ENCODE peak calls at places on chromosomes 16 and 17, in eight cellular contexts. One of them, this sample, is unnamed.
A peak's percentile ranks its signal among the peaks of the same experiment; 100 is the strongest.

GRCh38 chr16:57112403-57113041 is 20.1 kb downstream of the CPNE2 start:
- DNase-seq in SW480: no peak
- DNase-seq in H7: no peak
- DNase-seq in progenitor cell of endocrine pancreas: no peak
- DNase-seq in kidney tubule cell: no peak
- DNase-seq in activated B cell treated with CpG ODN at 0.5 μM for 24 hours: no peak
- DNase-seq in NCI-H1417: no peak
- DNase-seq in IMR-90: no peak
- DNase-seq in this sample: no peak

GRCh38 chr16:22161999-22162657 is at the start of gene SDR42E2:
- DNase-seq in SW480: peak; percentile 35
- DNase-seq in H7: peak; percentile 99
- DNase-seq in progenitor cell of endocrine pancreas: peak; percentile 38
- DNase-seq in kidney tubule cell: no peak
- DNase-seq in activated B cell treated with CpG ODN at 0.5 μM for 24 hours: no peak
- DNase-seq in NCI-H1417: peak; percentile 42
- DNase-seq in IMR-90: no peak
- DNase-seq in this sample: peak; percentile 22

GRCh38 chr16:85148959-85149358 is 36.7 kb upstream of the CIBAR2 start:
- DNase-seq in SW480: no peak
- DNase-seq in H7: no peak
- DNase-seq in progenitor cell of endocrine pancreas: no peak
- DNase-seq in kidney tubule cell: peak; percentile 28
- DNase-seq in activated B cell treated with CpG ODN at 0.5 μM for 24 hours: no peak
- DNase-seq in NCI-H1417: peak; percentile 33
- DNase-seq in IMR-90: no peak
- DNase-seq in this sample: no peak

GRCh38 chr17:39105705-39106104 is 45.7 kb downstream of the PLXDC1 start:
- DNase-seq in SW480: no peak
- DNase-seq in H7: peak; percentile 61
- DNase-seq in progenitor cell of endocrine pancreas: no peak
- DNase-seq in kidney tubule cell: no peak
- DNase-seq in activated B cell treated with CpG ODN at 0.5 μM for 24 hours: no peak
- DNase-seq in NCI-H1417: no peak
- DNase-seq in IMR-90: no peak
- DNase-seq in this sample: no peak

GRCh38 chr16:31351246-31351936 is 3.6 kb upstream of the ITGAX start:
- DNase-seq in SW480: no peak
- DNase-seq in H7: no peak
- DNase-seq in progenitor cell of endocrine pancreas: no peak
- DNase-seq in kidney tubule cell: no peak
- DNase-seq in activated B cell treated with CpG ODN at 0.5 μM for 24 hours: no peak
- DNase-seq in NCI-H1417: no peak
- DNase-seq in IMR-90: no peak
- DNase-seq in this sample: no peak

GRCh38 chr17:2214887-2215615 is 88.5 kb downstream of the SMG6 start:
- DNase-seq in SW480: no peak
- DNase-seq in H7: no peak
- DNase-seq in progenitor cell of endocrine pancreas: no peak
- DNase-seq in kidney tubule cell: no peak
- DNase-seq in activated B cell treated with CpG ODN at 0.5 μM for 24 hours: no peak
- DNase-seq in NCI-H1417: no peak
- DNase-seq in IMR-90: peak; percentile 88
- DNase-seq in this sample: no peak

GRCh38 chr17:70976447-70976846 is 807.1 kb downstream of the KCNJ2 start:
- DNase-seq in SW480: no peak
- DNase-seq in H7: no peak
- DNase-seq in progenitor cell of endocrine pancreas: no peak
- DNase-seq in kidney tubule cell: no peak
- DNase-seq in activated B cell treated with CpG ODN at 0.5 μM for 24 hours: no peak
- DNase-seq in NCI-H1417: no peak
- DNase-seq in IMR-90: no peak
- DNase-seq in this sample: no peak

GRCh38 chr17:33531311-33531710 is 238.2 kb upstream of the ASIC2 start:
- DNase-seq in SW480: no peak
- DNase-seq in H7: no peak
- DNase-seq in progenitor cell of endocrine pancreas: no peak
- DNase-seq in kidney tubule cell: no peak
- DNase-seq in activated B cell treated with CpG ODN at 0.5 μM for 24 hours: no peak
- DNase-seq in NCI-H1417: no peak
- DNase-seq in IMR-90: no peak
- DNase-seq in this sample: no peak

GRCh38 chr17:65918450-65918849 is 273.5 kb downstream of the CEP112 start:
- DNase-seq in SW480: no peak
- DNase-seq in H7: no peak
- DNase-seq in progenitor cell of endocrine pancreas: no peak
- DNase-seq in kidney tubule cell: no peak
- DNase-seq in activated B cell treated with CpG ODN at 0.5 μM for 24 hours: no peak
- DNase-seq in NCI-H1417: no peak
- DNase-seq in IMR-90: no peak
- DNase-seq in this sample: no peak

GRCh38 chr17:72732893-72733618 is 359.4 kb downstream of the SLC39A11 start:
- DNase-seq in SW480: no peak
- DNase-seq in H7: no peak
- DNase-seq in progenitor cell of endocrine pancreas: no peak
- DNase-seq in kidney tubule cell: no peak
- DNase-seq in activated B cell treated with CpG ODN at 0.5 μM for 24 hours: no peak
- DNase-seq in NCI-H1417: no peak
- DNase-seq in IMR-90: no peak
- DNase-seq in this sample: no peak

GRCh38 chr16:22267764-22268163 is 29.4 kb upstream of the POLR3E start:
- DNase-seq in SW480: no peak
- DNase-seq in H7: no peak
- DNase-seq in progenitor cell of endocrine pancreas: no peak
- DNase-seq in kidney tubule cell: no peak
- DNase-seq in activated B cell treated with CpG ODN at 0.5 μM for 24 hours: no peak
- DNase-seq in NCI-H1417: no peak
- DNase-seq in IMR-90: no peak
- DNase-seq in this sample: peak; percentile 46

GRCh38 chr17:17021194-17021863 is 20.9 kb upstream of the MPRIP start:
- DNase-seq in SW480: peak; percentile 89
- DNase-seq in H7: peak; percentile 82
- DNase-seq in progenitor cell of endocrine pancreas: no peak
- DNase-seq in kidney tubule cell: no peak
- DNase-seq in activated B cell treated with CpG ODN at 0.5 μM for 24 hours: no peak
- DNase-seq in NCI-H1417: no peak
- DNase-seq in IMR-90: no peak
- DNase-seq in this sample: no peak

GRCh38 chr17:42675348-42675983 is 1.3 kb downstream of the PLEKHH3 start:
- DNase-seq in SW480: no peak
- DNase-seq in H7: peak; percentile 83
- DNase-seq in progenitor cell of endocrine pancreas: no peak
- DNase-seq in kidney tubule cell: no peak
- DNase-seq in activated B cell treated with CpG ODN at 0.5 μM for 24 hours: no peak
- DNase-seq in NCI-H1417: peak; percentile 91
- DNase-seq in IMR-90: no peak
- DNase-seq in this sample: no peak

GRCh38 chr17:17401271-17401781 is 75.5 kb upstream of the MED9 start:
- DNase-seq in SW480: no peak
- DNase-seq in H7: peak; percentile 89
- DNase-seq in progenitor cell of endocrine pancreas: no peak
- DNase-seq in kidney tubule cell: peak; percentile 71
- DNase-seq in activated B cell treated with CpG ODN at 0.5 μM for 24 hours: no peak
- DNase-seq in NCI-H1417: no peak
- DNase-seq in IMR-90: no peak
- DNase-seq in this sample: no peak

GRCh38 chr16:68356249-68356918 is 45.6 kb downstream of the PRMT7 start:
- DNase-seq in SW480: no peak
- DNase-seq in H7: peak; percentile 53
- DNase-seq in progenitor cell of endocrine pancreas: no peak
- DNase-seq in kidney tubule cell: no peak
- DNase-seq in activated B cell treated with CpG ODN at 0.5 μM for 24 hours: no peak
- DNase-seq in NCI-H1417: no peak
- DNase-seq in IMR-90: no peak
- DNase-seq in this sample: no peak

GRCh38 chr17:74987909-74988711 is 678 bp downstream of the CDR2L start:
- DNase-seq in SW480: peak; percentile 54
- DNase-seq in H7: peak; percentile 91
- DNase-seq in progenitor cell of endocrine pancreas: peak; percentile 58
- DNase-seq in kidney tubule cell: peak; percentile 69
- DNase-seq in activated B cell treated with CpG ODN at 0.5 μM for 24 hours: no peak
- DNase-seq in NCI-H1417: peak; percentile 59
- DNase-seq in IMR-90: peak; percentile 76
- DNase-seq in this sample: peak; percentile 78

GRCh38 chr17:52442350-52442749 is 283.8 kb upstream of the CA10 start:
- DNase-seq in SW480: no peak
- DNase-seq in H7: no peak
- DNase-seq in progenitor cell of endocrine pancreas: no peak
- DNase-seq in kidney tubule cell: no peak
- DNase-seq in activated B cell treated with CpG ODN at 0.5 μM for 24 hours: no peak
- DNase-seq in NCI-H1417: no peak
- DNase-seq in IMR-90: no peak
- DNase-seq in this sample: no peak

GRCh38 chr17:74213897-74214386 is 571 bp downstream of the TTYH2 start:
- DNase-seq in SW480: no peak
- DNase-seq in H7: peak; percentile 64
- DNase-seq in progenitor cell of endocrine pancreas: no peak
- DNase-seq in kidney tubule cell: no peak
- DNase-seq in activated B cell treated with CpG ODN at 0.5 μM for 24 hours: no peak
- DNase-seq in NCI-H1417: no peak
- DNase-seq in IMR-90: no peak
- DNase-seq in this sample: no peak

GRCh38 chr16:631808-632358 is 1.1 kb downstream of the WFIKKN1 start:
- DNase-seq in SW480: no peak
- DNase-seq in H7: no peak
- DNase-seq in progenitor cell of endocrine pancreas: no peak
- DNase-seq in kidney tubule cell: no peak
- DNase-seq in activated B cell treated with CpG ODN at 0.5 μM for 24 hours: no peak
- DNase-seq in NCI-H1417: no peak
- DNase-seq in IMR-90: no peak
- DNase-seq in this sample: no peak

GRCh38 chr16:27374794-27375499 is 27.0 kb upstream of the IL21R start:
- DNase-seq in SW480: peak; percentile 84
- DNase-seq in H7: peak; percentile 93
- DNase-seq in progenitor cell of endocrine pancreas: peak; percentile 34
- DNase-seq in kidney tubule cell: peak; percentile 81
- DNase-seq in activated B cell treated with CpG ODN at 0.5 μM for 24 hours: no peak
- DNase-seq in NCI-H1417: peak; percentile 4
- DNase-seq in IMR-90: peak; percentile 80
- DNase-seq in this sample: peak; percentile 87

GRCh38 chr16:70529051-70529777 is 5.6 kb downstream of the SF3B3 start:
- DNase-seq in SW480: peak; percentile 34
- DNase-seq in H7: peak; percentile 43
- DNase-seq in progenitor cell of endocrine pancreas: no peak
- DNase-seq in kidney tubule cell: peak; percentile 52
- DNase-seq in activated B cell treated with CpG ODN at 0.5 μM for 24 hours: no peak
- DNase-seq in NCI-H1417: no peak
- DNase-seq in IMR-90: peak; percentile 79
- DNase-seq in this sample: no peak

GRCh38 chr17:62165378-62165722 is 100.3 kb upstream of the MED13 start:
- DNase-seq in SW480: peak; percentile 96
- DNase-seq in H7: no peak
- DNase-seq in progenitor cell of endocrine pancreas: no peak
- DNase-seq in kidney tubule cell: no peak
- DNase-seq in activated B cell treated with CpG ODN at 0.5 μM for 24 hours: no peak
- DNase-seq in NCI-H1417: no peak
- DNase-seq in IMR-90: no peak
- DNase-seq in this sample: no peak

GRCh38 chr16:22675745-22676540 is 138.0 kb upstream of the HS3ST2 start:
- DNase-seq in SW480: no peak
- DNase-seq in H7: no peak
- DNase-seq in progenitor cell of endocrine pancreas: no peak
- DNase-seq in kidney tubule cell: no peak
- DNase-seq in activated B cell treated with CpG ODN at 0.5 μM for 24 hours: no peak
- DNase-seq in NCI-H1417: no peak
- DNase-seq in IMR-90: no peak
- DNase-seq in this sample: no peak

GRCh38 chr17:55728361-55728760 is 5.7 kb upstream of the TMEM100 start:
- DNase-seq in SW480: no peak
- DNase-seq in H7: no peak
- DNase-seq in progenitor cell of endocrine pancreas: no peak
- DNase-seq in kidney tubule cell: no peak
- DNase-seq in activated B cell treated with CpG ODN at 0.5 μM for 24 hours: no peak
- DNase-seq in NCI-H1417: no peak
- DNase-seq in IMR-90: no peak
- DNase-seq in this sample: no peak

GRCh38 chr17:9875441-9875840 is 29.6 kb downstream of the RCVRN start:
- DNase-seq in SW480: no peak
- DNase-seq in H7: peak; percentile 67
- DNase-seq in progenitor cell of endocrine pancreas: no peak
- DNase-seq in kidney tubule cell: peak; percentile 77
- DNase-seq in activated B cell treated with CpG ODN at 0.5 μM for 24 hours: no peak
- DNase-seq in NCI-H1417: no peak
- DNase-seq in IMR-90: peak; percentile 61
- DNase-seq in this sample: no peak

GRCh38 chr16:30953111-30953510 is 4.2 kb downstream of the ORAI3 start:
- DNase-seq in SW480: no peak
- DNase-seq in H7: no peak
- DNase-seq in progenitor cell of endocrine pancreas: no peak
- DNase-seq in kidney tubule cell: no peak
- DNase-seq in activated B cell treated with CpG ODN at 0.5 μM for 24 hours: no peak
- DNase-seq in NCI-H1417: no peak
- DNase-seq in IMR-90: no peak
- DNase-seq in this sample: no peak

GRCh38 chr17:73400915-73401545 is 89.2 kb upstream of the CDC42EP4 start:
- DNase-seq in SW480: no peak
- DNase-seq in H7: no peak
- DNase-seq in progenitor cell of endocrine pancreas: no peak
- DNase-seq in kidney tubule cell: no peak
- DNase-seq in activated B cell treated with CpG ODN at 0.5 μM for 24 hours: no peak
- DNase-seq in NCI-H1417: no peak
- DNase-seq in IMR-90: no peak
- DNase-seq in this sample: no peak

GRCh38 chr16:64391009-64391663 is 730.7 kb downstream of the CDH11 start:
- DNase-seq in SW480: no peak
- DNase-seq in H7: no peak
- DNase-seq in progenitor cell of endocrine pancreas: no peak
- DNase-seq in kidney tubule cell: peak; percentile 51
- DNase-seq in activated B cell treated with CpG ODN at 0.5 μM for 24 hours: no peak
- DNase-seq in NCI-H1417: no peak
- DNase-seq in IMR-90: peak; percentile 57
- DNase-seq in this sample: no peak

GRCh38 chr16:59635674-59636073 is 901.6 kb upstream of the GOT2 start:
- DNase-seq in SW480: no peak
- DNase-seq in H7: no peak
- DNase-seq in progenitor cell of endocrine pancreas: no peak
- DNase-seq in kidney tubule cell: peak; percentile 4
- DNase-seq in activated B cell treated with CpG ODN at 0.5 μM for 24 hours: no peak
- DNase-seq in NCI-H1417: no peak
- DNase-seq in IMR-90: peak; percentile 65
- DNase-seq in this sample: no peak

This sample was measured in glutamatergic neuron.